ENCODE peak calls at places on chromosome 11, in nine cellular contexts. One of them, this sample, is unnamed.

GRCh38 chr11:107859459-107860239 is 1.1 kb upstream of the SLC35F2 start:
- DNase-seq in IMR-90: no peak
- DNase-seq in T-helper 1 cell: peak; percentile 43
- DNase-seq in activated CD4-positive, alpha-beta T cell treated with anti-CD3 and anti-CD28 coated beads, Interleukin-2, amount 50 U/mL, for 1 hour: peak; percentile 17
- DNase-seq in effector CD4-positive, alpha-beta T cell: peak; percentile 6
- DNase-seq in NCI-H1092 treated with DMSO at 0.1 percent for 48 hours: peak; percentile 16
- DNase-seq in GM19239: no peak
- DNase-seq in prostate gland: peak; percentile 76
- DNase-seq in RPMI8226: peak; percentile 80
- DNase-seq in this sample: no peak

GRCh38 chr11:123640677-123641494 is 13.5 kb downstream of the SCN3B start:
- DNase-seq in IMR-90: peak; percentile 17
- DNase-seq in T-helper 1 cell: peak; percentile 36
- DNase-seq in activated CD4-positive, alpha-beta T cell treated with anti-CD3 and anti-CD28 coated beads, Interleukin-2, amount 50 U/mL, for 1 hour: peak; percentile 53
- DNase-seq in effector CD4-positive, alpha-beta T cell: peak; percentile 24
- DNase-seq in NCI-H1092 treated with DMSO at 0.1 percent for 48 hours: peak; percentile 52
- DNase-seq in GM19239: no peak
- DNase-seq in prostate gland: no peak
- DNase-seq in RPMI8226: peak; percentile 34
- DNase-seq in this sample: peak; percentile 25

GRCh38 chr11:129943036-129943435 is 47.7 kb upstream of the NFRKB start:
- DNase-seq in IMR-90: no peak
- DNase-seq in T-helper 1 cell: no peak
- DNase-seq in activated CD4-positive, alpha-beta T cell treated with anti-CD3 and anti-CD28 coated beads, Interleukin-2, amount 50 U/mL, for 1 hour: no peak
- DNase-seq in effector CD4-positive, alpha-beta T cell: no peak
- DNase-seq in NCI-H1092 treated with DMSO at 0.1 percent for 48 hours: no peak
- DNase-seq in GM19239: no peak
- DNase-seq in prostate gland: no peak
- DNase-seq in RPMI8226: no peak
- DNase-seq in this sample: no peak

GRCh38 chr11:8717876-8718753 is 35.5 kb downstream of the RPL27A start:
- DNase-seq in IMR-90: peak; percentile 97
- DNase-seq in T-helper 1 cell: no peak
- DNase-seq in activated CD4-positive, alpha-beta T cell treated with anti-CD3 and anti-CD28 coated beads, Interleukin-2, amount 50 U/mL, for 1 hour: no peak
- DNase-seq in effector CD4-positive, alpha-beta T cell: no peak
- DNase-seq in NCI-H1092 treated with DMSO at 0.1 percent for 48 hours: no peak
- DNase-seq in GM19239: peak; percentile 32
- DNase-seq in prostate gland: peak; percentile 78
- DNase-seq in RPMI8226: peak; percentile 4
- DNase-seq in this sample: peak; percentile 89

GRCh38 chr11:19602406-19602805 is 110.2 kb upstream of the NAV2 start:
- DNase-seq in IMR-90: no peak
- DNase-seq in T-helper 1 cell: no peak
- DNase-seq in activated CD4-positive, alpha-beta T cell treated with anti-CD3 and anti-CD28 coated beads, Interleukin-2, amount 50 U/mL, for 1 hour: no peak
- DNase-seq in effector CD4-positive, alpha-beta T cell: no peak
- DNase-seq in NCI-H1092 treated with DMSO at 0.1 percent for 48 hours: no peak
- DNase-seq in GM19239: no peak
- DNase-seq in prostate gland: no peak
- DNase-seq in RPMI8226: no peak
- DNase-seq in this sample: no peak

GRCh38 chr11:42085736-42086135 is 626.3 kb upstream of the LRRC4C start:
- DNase-seq in IMR-90: no peak
- DNase-seq in T-helper 1 cell: no peak
- DNase-seq in activated CD4-positive, alpha-beta T cell treated with anti-CD3 and anti-CD28 coated beads, Interleukin-2, amount 50 U/mL, for 1 hour: no peak
- DNase-seq in effector CD4-positive, alpha-beta T cell: no peak
- DNase-seq in NCI-H1092 treated with DMSO at 0.1 percent for 48 hours: no peak
- DNase-seq in GM19239: no peak
- DNase-seq in prostate gland: no peak
- DNase-seq in RPMI8226: no peak
- DNase-seq in this sample: no peak

GRCh38 chr11:28049338-28050216 is 58.4 kb downstream of the KIF18A start:
- DNase-seq in IMR-90: peak; percentile 54
- DNase-seq in T-helper 1 cell: no peak
- DNase-seq in activated CD4-positive, alpha-beta T cell treated with anti-CD3 and anti-CD28 coated beads, Interleukin-2, amount 50 U/mL, for 1 hour: no peak
- DNase-seq in effector CD4-positive, alpha-beta T cell: no peak
- DNase-seq in NCI-H1092 treated with DMSO at 0.1 percent for 48 hours: no peak
- DNase-seq in GM19239: no peak
- DNase-seq in prostate gland: no peak
- DNase-seq in RPMI8226: no peak
- DNase-seq in this sample: peak; percentile 39

GRCh38 chr11:106998126-106998525 is 20.1 kb downstream of the GUCY1A2 start:
- DNase-seq in IMR-90: peak; percentile 11
- DNase-seq in T-helper 1 cell: no peak
- DNase-seq in activated CD4-positive, alpha-beta T cell treated with anti-CD3 and anti-CD28 coated beads, Interleukin-2, amount 50 U/mL, for 1 hour: no peak
- DNase-seq in effector CD4-positive, alpha-beta T cell: no peak
- DNase-seq in NCI-H1092 treated with DMSO at 0.1 percent for 48 hours: no peak
- DNase-seq in GM19239: no peak
- DNase-seq in prostate gland: no peak
- DNase-seq in RPMI8226: no peak
- DNase-seq in this sample: peak; percentile 61

GRCh38 chr11:134272381-134273316 is 3.5 kb upstream of the GLB1L3 start:
- DNase-seq in IMR-90: peak; percentile 61
- DNase-seq in T-helper 1 cell: no peak
- DNase-seq in activated CD4-positive, alpha-beta T cell treated with anti-CD3 and anti-CD28 coated beads, Interleukin-2, amount 50 U/mL, for 1 hour: no peak
- DNase-seq in effector CD4-positive, alpha-beta T cell: no peak
- DNase-seq in NCI-H1092 treated with DMSO at 0.1 percent for 48 hours: peak; percentile 62
- DNase-seq in GM19239: no peak
- DNase-seq in prostate gland: no peak
- DNase-seq in RPMI8226: no peak
- DNase-seq in this sample: no peak

GRCh38 chr11:76071090-76071489 is 135.2 kb downstream of the WNT11 start:
- DNase-seq in IMR-90: no peak
- DNase-seq in T-helper 1 cell: no peak
- DNase-seq in activated CD4-positive, alpha-beta T cell treated with anti-CD3 and anti-CD28 coated beads, Interleukin-2, amount 50 U/mL, for 1 hour: no peak
- DNase-seq in effector CD4-positive, alpha-beta T cell: no peak
- DNase-seq in NCI-H1092 treated with DMSO at 0.1 percent for 48 hours: no peak
- DNase-seq in GM19239: no peak
- DNase-seq in prostate gland: no peak
- DNase-seq in RPMI8226: no peak
- DNase-seq in this sample: no peak

GRCh38 chr11:71342951-71343827 is 90.8 kb upstream of the SHANK2 start:
- DNase-seq in IMR-90: peak; percentile 15
- DNase-seq in T-helper 1 cell: no peak
- DNase-seq in activated CD4-positive, alpha-beta T cell treated with anti-CD3 and anti-CD28 coated beads, Interleukin-2, amount 50 U/mL, for 1 hour: no peak
- DNase-seq in effector CD4-positive, alpha-beta T cell: no peak
- DNase-seq in NCI-H1092 treated with DMSO at 0.1 percent for 48 hours: peak; percentile 47
- DNase-seq in GM19239: peak; percentile 65
- DNase-seq in prostate gland: peak; percentile 12
- DNase-seq in RPMI8226: peak; percentile 74
- DNase-seq in this sample: no peak

This sample was measured in astrocyte of the spinal cord.